ENCODE peak calls at places on chromosomes 11 and 22, in six cellular contexts. U is AG10803, T is MM.1S, Y is Peyer's patch, D is PC-3, G is BJ. K is an unnamed sample.

GRCh38 chr11:130528301-130528651 is 79.8 kb downstream of the ADAMTS15 start:
- DNase-seq in G (no peak), T (no peak), D (peak), U (no peak), Y (no peak), K (no peak)

GRCh38 chr11:117426297-117426685 is 98.6 kb downstream of the CEP164 start:
- DNase-seq in D (peak), Y (peak), U (peak), T (peak), G (no peak), K (peak)

GRCh38 chr11:34599406-34599901 is 21.4 kb upstream of the EHF start:
- DNase-seq in Y (no peak), U (peak), D (peak), G (peak), T (peak), K (peak)

GRCh38 chr22:29216873-29217666 is 11.4 kb downstream of the EMID1 start:
- DNase-seq in G (peak), Y (no peak), D (no peak), T (no peak), U (peak), K (peak)

GRCh38 chr11:4146765-4147098 is 52.1 kb downstream of the RRM1 start:
- DNase-seq in D (no peak), G (no peak), Y (no peak), U (no peak), T (no peak), K (no peak)

GRCh38 chr11:64007629-64008282 is 21.5 kb downstream of the OTUB1 start:
- DNase-seq in Y (no peak), G (no peak), D (no peak), U (no peak), T (no peak), K (no peak)

GRCh38 chr11:69000831-69001245 is 12.2 kb downstream of the MRGPRF start:
- DNase-seq in G (peak), T (no peak), D (peak), U (peak), Y (no peak), K (peak)

GRCh38 chr11:95638501-95638900 is 151.1 kb downstream of the FAM76B start:
- DNase-seq in Y (no peak), G (no peak), U (no peak), T (no peak), D (no peak), K (no peak)

GRCh38 chr22:28710112-28710888 is 30.7 kb upstream of the TTC28 start:
- DNase-seq in G (peak), D (peak), T (no peak), U (peak), Y (no peak), K (peak)

GRCh38 chr11:2569731-2570210 is 125.0 kb downstream of the KCNQ1 start:
- DNase-seq in U (no peak), T (no peak), G (no peak), Y (no peak), D (no peak), K (no peak)

DNA sequence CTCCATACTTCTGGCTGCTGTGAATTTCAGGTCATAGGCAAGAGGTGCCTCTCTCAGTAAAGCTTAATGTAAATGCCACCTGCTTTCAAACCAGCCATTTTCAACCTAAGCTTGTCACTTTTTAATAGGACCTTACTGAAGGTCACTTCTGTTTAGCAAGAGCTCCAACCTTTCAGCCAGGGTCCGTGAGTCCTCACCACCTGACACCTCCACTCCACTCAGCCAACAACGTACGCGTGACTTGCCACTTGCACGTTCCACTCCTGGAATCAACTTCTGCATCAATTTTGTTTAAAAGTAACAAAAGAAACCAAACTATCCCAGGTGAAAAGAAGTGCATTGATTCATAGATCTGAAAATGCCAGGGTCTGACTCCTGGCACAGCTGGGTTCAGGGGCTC is 114.4 kb downstream of the TRIM29 start:
- DNase-seq in G (no peak), T (no peak), Y (no peak), D (no peak), U (no peak), K (no peak)
- TF ChIP-seq CTCF in G (no peak), T (no peak), Y (no peak), D (no peak), U (no peak), K (no peak)

GRCh38 chr22:40404251-40405177 is 34.1 kb downstream of the SGSM3 start:
- DNase-seq in G (no peak), D (no peak), U (no peak), T (no peak), Y (no peak), K (no peak)

GRCh38 chr22:40407021-40407761 is 36.8 kb downstream of the SGSM3 start:
- DNase-seq in T (no peak), Y (no peak), D (no peak), U (no peak), G (no peak), K (no peak)

GRCh38 chr22:40407831-40408717 is 37.7 kb downstream of the SGSM3 start:
- DNase-seq in Y (no peak), D (no peak), G (no peak), T (no peak), U (no peak), K (no peak)

GRCh38 chr22:40405178-40406062 is 35.0 kb downstream of the SGSM3 start:
- DNase-seq in D (no peak), U (no peak), Y (no peak), G (no peak), T (no peak), K (no peak)

DNA sequence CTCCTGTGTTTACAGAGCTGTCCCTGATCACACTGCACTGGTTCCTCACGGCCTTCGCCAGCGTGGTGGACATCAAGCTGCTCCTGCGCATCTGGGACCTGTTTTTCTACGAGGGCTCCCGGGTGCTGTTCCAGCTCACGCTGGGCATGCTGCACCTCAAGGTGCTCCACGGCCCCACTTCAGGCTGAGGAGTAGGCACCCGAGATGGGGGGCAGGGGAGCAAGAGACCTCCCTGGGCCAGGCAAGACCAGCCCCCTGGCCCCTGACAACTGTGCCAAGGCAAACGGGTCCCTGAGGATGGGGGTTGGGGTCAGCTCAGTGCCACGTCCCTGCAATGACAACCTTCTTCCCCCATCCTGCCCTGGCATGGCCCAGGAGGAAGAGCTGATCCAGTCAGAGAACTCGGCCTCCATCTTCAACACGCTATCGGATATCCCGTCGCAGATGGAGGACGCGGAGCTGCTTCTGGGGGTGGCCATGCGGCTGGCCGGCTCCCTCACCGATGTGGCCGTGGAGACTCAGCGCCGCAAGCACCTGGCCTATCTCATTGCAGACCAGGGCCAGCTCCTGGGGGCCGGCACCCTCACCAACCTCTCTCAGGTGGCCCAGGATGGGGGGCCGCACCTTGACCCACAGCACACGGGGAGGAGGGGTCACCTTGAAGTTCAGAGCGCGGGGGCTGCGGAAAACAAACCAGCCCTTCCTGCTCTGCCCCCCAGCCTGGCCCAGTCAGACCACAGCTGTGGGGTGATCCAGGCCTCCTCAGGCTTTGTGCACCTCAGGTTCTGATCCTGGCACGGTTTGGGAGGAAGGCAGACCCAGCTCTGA is 35.9 kb downstream of the SGSM3 start:
- DNase-seq in D (no peak), Y (no peak), U (no peak), T (no peak), G (no peak), K (no peak)
- TF ChIP-seq CTCF in D (no peak), Y (no peak), U (no peak), T (no peak), G (no peak), K (no peak)

GRCh38 chr11:87754685-87755084 is 420.6 kb downstream of the RAB38 start:
- DNase-seq in U (no peak), Y (no peak), T (no peak), D (peak), G (no peak), K (no peak)

GRCh38 chr11:87753143-87753542 is 422.1 kb downstream of the RAB38 start:
- DNase-seq in U (no peak), Y (no peak), T (no peak), G (no peak), D (no peak), K (no peak)
- TF ChIP-seq CTCF in U (no peak), Y (no peak), T (no peak), G (no peak), D (no peak), K (no peak)

GRCh38 chr22:39446239-39446721 is 10.5 kb upstream of the MGAT3 start:
- DNase-seq in D (no peak), U (no peak), G (no peak), Y (peak), T (peak), K (no peak)
- TF ChIP-seq CTCF in D (no peak), U (no peak), G (no peak), Y (no peak), T (peak), K (no peak)

DNA sequence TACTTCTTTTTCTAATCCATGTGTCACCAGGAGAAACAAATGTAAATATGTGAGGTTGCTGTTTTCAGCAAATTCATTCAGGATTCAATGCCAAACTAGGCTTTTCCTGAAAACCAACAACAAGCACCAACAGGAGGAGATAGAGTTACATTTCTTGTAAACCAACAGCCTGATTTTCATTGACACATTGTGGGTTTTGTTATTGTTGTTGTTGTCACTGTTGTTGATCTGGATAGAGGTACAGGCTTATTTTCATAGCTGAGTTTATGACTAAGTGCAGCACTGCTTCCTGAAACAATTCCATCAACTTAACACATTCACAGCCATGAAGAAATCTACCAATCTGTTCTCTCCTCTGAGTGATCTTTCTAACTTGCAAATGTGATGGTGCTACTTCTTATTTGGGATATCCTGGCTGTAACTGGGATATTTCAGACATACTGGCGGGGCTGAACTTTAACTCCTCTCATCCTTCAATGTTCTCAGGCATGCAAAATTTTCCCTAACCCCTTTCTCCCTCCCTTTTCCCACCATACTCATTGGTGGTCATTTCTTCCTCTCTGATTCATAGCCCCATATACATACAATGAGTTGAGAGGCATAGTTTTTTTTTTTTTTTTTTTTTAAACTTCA is 65.5 kb downstream of the ME3 start:
- DNase-seq in T (no peak), G (no peak), D (peak), Y (no peak), U (peak), K (no peak)
- TF ChIP-seq CTCF in T (no peak), G (peak), D (peak), Y (no peak), U (no peak), K (peak)

GRCh38 chr22:32123657-32124056 is 35.4 kb downstream of the C22orf42 start:
- DNase-seq in U (no peak), Y (no peak), D (peak), T (no peak), G (no peak), K (no peak)
- TF ChIP-seq CTCF in U (no peak), Y (no peak), D (peak), T (peak), G (no peak), K (no peak)

GRCh38 chr11:115627071-115627470 is 122.9 kb upstream of the CADM1 start:
- DNase-seq in G (no peak), Y (no peak), T (no peak), U (no peak), D (no peak), K (no peak)

GRCh38 chr11:115623021-115623451 is 118.8 kb upstream of the CADM1 start:
- DNase-seq in Y (peak), T (no peak), G (peak), U (peak), D (peak), K (peak)

GRCh38 chr11:115626414-115626813 is 122.2 kb upstream of the CADM1 start:
- DNase-seq in D (no peak), G (no peak), Y (no peak), U (no peak), T (no peak), K (no peak)

GRCh38 chr11:115627666-115628460 is 123.6 kb upstream of the CADM1 start:
- DNase-seq in T (no peak), D (no peak), Y (no peak), U (no peak), G (no peak), K (no peak)

DNA sequence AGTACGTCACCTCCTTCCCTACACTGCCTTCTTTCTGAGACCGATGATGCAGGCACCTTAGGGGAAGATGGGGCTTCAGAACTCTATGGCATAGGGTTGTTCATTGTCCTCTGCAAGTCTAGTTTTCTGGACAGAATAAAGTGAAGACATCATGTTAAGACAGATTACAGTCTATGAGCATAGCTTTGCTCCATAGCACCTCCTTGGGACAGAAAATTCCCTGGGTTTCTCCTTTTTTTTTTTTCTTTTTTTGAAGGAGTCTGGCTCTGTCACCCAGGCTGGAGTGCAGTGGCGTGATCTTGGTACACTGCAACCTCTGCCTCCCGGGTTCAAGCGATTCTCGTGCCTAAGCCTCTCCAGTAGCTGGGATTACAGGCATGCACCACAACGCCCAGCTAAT is 119.8 kb upstream of the CADM1 start:
- DNase-seq in D (no peak), T (no peak), G (no peak), Y (no peak), U (no peak), K (no peak)
- TF ChIP-seq CTCF in D (no peak), T (no peak), G (peak), Y (no peak), U (no peak), K (no peak)

GRCh38 chr11:104152941-104153340 is 11.0 kb downstream of the PDGFD start:
- DNase-seq in D (no peak), G (no peak), U (no peak), T (peak), Y (no peak), K (no peak)

GRCh38 chr11:104154296-104154695 is 9.7 kb downstream of the PDGFD start:
- DNase-seq in U (no peak), D (no peak), G (no peak), T (no peak), Y (no peak), K (no peak)

GRCh38 chr11:104148696-104149095 is 15.3 kb downstream of the PDGFD start:
- DNase-seq in U (no peak), G (no peak), D (no peak), Y (no peak), T (no peak), K (no peak)

GRCh38 chr11:104148074-104148473 is 15.9 kb downstream of the PDGFD start:
- DNase-seq in Y (no peak), G (peak), D (peak), U (peak), T (no peak), K (no peak)

GRCh38 chr11:104151404-104152204 is 12.3 kb downstream of the PDGFD start:
- DNase-seq in G (no peak), T (peak), U (peak), D (peak), Y (no peak), K (no peak)
- TF ChIP-seq CTCF in G (peak), T (peak), U (peak), D (peak), Y (no peak), K (peak)

GRCh38 chr22:41619979-41620645 is 731 bp downstream of the DESI1 start:
- DNase-seq in G (no peak), Y (peak), D (peak), U (no peak), T (peak), K (no peak)
- TF ChIP-seq CTCF in G (peak), Y (no peak), D (no peak), U (no peak), T (no peak), K (no peak)

GRCh38 chr22:47586038-47586437 is 823.6 kb downstream of the TBC1D22A start:
- DNase-seq in Y (no peak), U (no peak), D (peak), T (no peak), G (no peak), K (no peak)
- TF ChIP-seq CTCF in Y (no peak), U (no peak), D (peak), T (no peak), G (no peak), K (no peak)